ENCODE peak calls at places on chromosomes 6 and 20, in seven cellular contexts. S is heart left ventricle, W is brain microvascular endothelial cell, E is neural progenitor cell, G is colonic mucosa, N is AG04450, M is uterus. X is an unnamed sample.

GRCh38 chr6:137323860-137324259 is 104.7 kb upstream of the IFNGR1 start:
- DNase-seq in S (no peak), M (no peak), E (peak; percentile 53), G (no peak), W (no peak), N (no peak), X (no peak)

GRCh38 chr20:57629976-57630525 is 9.8 kb upstream of the ZBP1 start:
- DNase-seq in G (no peak), S (no peak), N (no peak), W (no peak), E (no peak), M (no peak), X (peak; percentile 5)

GRCh38 chr6:144535630-144536029 is 250.5 kb downstream of the UTRN start:
- DNase-seq in E (no peak), M (no peak), S (no peak), G (no peak), N (no peak), W (no peak), X (no peak)

GRCh38 chr6:39074486-39074885 is 25.9 kb downstream of the GLP1R start:
- DNase-seq in E (no peak), N (no peak), W (no peak), M (no peak), S (no peak), G (no peak), X (no peak)

GRCh38 chr6:11947063-11947462 is 65.0 kb upstream of the HIVEP1 start:
- DNase-seq in N (no peak), S (no peak), G (no peak), M (no peak), W (no peak), E (peak; percentile 21), X (no peak)

GRCh38 chr6:31161216-31162126 is 3.1 kb downstream of the TCF19 start:
- DNase-seq in N (no peak), M (no peak), W (no peak), S (no peak), E (no peak), G (no peak), X (no peak)

GRCh38 chr6:112929661-112930060 is 582.5 kb downstream of the RFPL4B start:
- DNase-seq in M (no peak), S (no peak), N (no peak), G (no peak), W (no peak), E (no peak), X (no peak)

GRCh38 chr6:83708546-83708969 is 343 bp downstream of the SNAP91 start:
- DNase-seq in S (no peak), E (peak; percentile 73), G (no peak), N (no peak), W (no peak), M (no peak), X (peak; percentile 59)

GRCh38 chr6:34817337-34817910 is 25.5 kb downstream of the BLTP3A start:
- DNase-seq in S (no peak), M (no peak), N (no peak), W (no peak), E (no peak), G (no peak), X (no peak)

GRCh38 chr6:110083875-110084585 is 95.4 kb downstream of the WASF1 start:
- DNase-seq in M (no peak), S (no peak), E (peak; percentile 23), W (no peak), G (no peak), N (no peak), X (no peak)

GRCh38 chr20:45861157-45862075 is 4.0 kb downstream of the ZSWIM3 start:
- DNase-seq in S (no peak), G (peak; percentile 35), M (no peak), N (no peak), W (no peak), E (no peak), X (no peak)

GRCh38 chr20:47318027-47318595 is 38.4 kb downstream of the ZMYND8 start:
- DNase-seq in S (no peak), N (no peak), G (peak; percentile 83), W (peak; percentile 68), E (peak; percentile 24), M (peak; percentile 77), X (no peak)

GRCh38 chr6:125986956-125987617 is 747 bp downstream of the TRMT11 start:
- DNase-seq in E (no peak), N (no peak), S (no peak), M (no peak), W (no peak), G (no peak), X (no peak)
- H3K27ac ChIP-seq in E (no peak overlapping the region), N (peak overlapping the region; percentile 55), S (peak overlapping the region; percentile 58), M (peak overlapping the region; percentile 80), W (peak overlapping the region; percentile 36), G (peak overlapping the region; percentile 72), X (peak overlapping the region; percentile 86)

GRCh38 chr20:24164360-24164759 is 175.8 kb upstream of the GGTLC1 start:
- DNase-seq in S (no peak), W (peak; percentile 49), M (no peak), E (peak; percentile 38), G (no peak), N (no peak), X (no peak)
- TF ChIP-seq CTCF in S (no peak), W (peak; percentile 76), M (no peak), E (peak; percentile 70), G (no peak), N (peak; percentile 43), X (no peak)

GRCh38 chr6:98824163-98824906 is 10.0 kb upstream of the POU3F2 start:
- DNase-seq in E (peak; percentile 65), S (no peak), M (no peak), N (no peak), W (no peak), G (no peak), X (peak; percentile 54)
- H3K27me3 ChIP-seq in E (peaks cover 100% of the 10 kb centered on the region), S (peaks cover 57% of the 10 kb centered on the region), M (peaks cover 15% of the 10 kb centered on the region), N (peaks cover 69% of the 10 kb centered on the region), W (peaks cover 65% of the 10 kb centered on the region), G (peaks cover 57% of the 10 kb centered on the region), X (no peaks in the 10 kb centered on the region)

GRCh38 chr6:136226674-136227377 is 23.3 kb downstream of the MTFR2 start:
- DNase-seq in S (no peak), E (no peak), G (no peak), M (no peak), N (no peak), W (no peak), X (no peak)
- H3K27ac ChIP-seq in S (no peak overlapping the region), E (no peak overlapping the region), G (peak overlapping the region; percentile 21), M (no peak overlapping the region), N (no peak overlapping the region), W (no peak overlapping the region), X (peak overlapping the region; percentile 18)

GRCh38 chr6:119758385-119758784 is 408.8 kb upstream of the MAN1A1 start:
- DNase-seq in S (no peak), G (no peak), E (no peak), M (no peak), N (no peak), W (no peak), X (no peak)
- TF ChIP-seq CTCF in S (no peak), G (no peak), E (no peak), M (no peak), N (no peak), W (no peak), X (no peak)

DNA sequence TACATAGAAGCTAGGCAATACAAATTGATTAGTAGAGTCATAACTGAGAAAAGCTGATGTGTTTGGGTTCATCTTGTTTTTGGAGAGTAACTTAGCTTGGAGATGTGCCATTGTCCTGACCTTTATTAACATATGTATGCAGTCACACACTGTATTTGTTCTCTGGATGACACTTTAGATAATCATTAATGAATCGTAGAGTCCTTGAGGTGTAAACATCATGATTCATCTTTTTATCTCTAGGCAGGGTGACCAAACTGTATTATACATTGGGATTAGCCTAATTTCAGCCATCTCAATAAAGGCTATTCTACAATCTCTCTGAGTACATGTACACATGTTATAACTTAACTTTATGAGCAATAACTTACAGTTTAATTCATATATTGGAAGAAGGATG is 3.6 kb upstream of the MTCL3 start:
- DNase-seq in S (no peak), M (no peak), N (no peak), G (no peak), W (no peak), E (no peak), X (no peak)
- H3K27me3 ChIP-seq in S (peaks cover 17% of the 10 kb centered on the region), M (no peaks in the 10 kb centered on the region), N (no peaks in the 10 kb centered on the region), G (peaks cover 13% of the 10 kb centered on the region), W (no peaks in the 10 kb centered on the region), E (no peaks in the 10 kb centered on the region), X (no peaks in the 10 kb centered on the region)

GRCh38 chr6:139133733-139134360 is 1.0 kb upstream of the HECA start:
- DNase-seq in W (no peak), E (no peak), M (no peak), N (no peak), S (no peak), G (no peak), X (no peak)
- H3K27ac ChIP-seq in W (no peak overlapping the region), E (no peak overlapping the region), M (peak overlapping the region; percentile 97), N (no peak overlapping the region), S (peak overlapping the region; percentile 93), G (peak overlapping the region; percentile 19), X (peak overlapping the region; percentile 33)

DNA sequence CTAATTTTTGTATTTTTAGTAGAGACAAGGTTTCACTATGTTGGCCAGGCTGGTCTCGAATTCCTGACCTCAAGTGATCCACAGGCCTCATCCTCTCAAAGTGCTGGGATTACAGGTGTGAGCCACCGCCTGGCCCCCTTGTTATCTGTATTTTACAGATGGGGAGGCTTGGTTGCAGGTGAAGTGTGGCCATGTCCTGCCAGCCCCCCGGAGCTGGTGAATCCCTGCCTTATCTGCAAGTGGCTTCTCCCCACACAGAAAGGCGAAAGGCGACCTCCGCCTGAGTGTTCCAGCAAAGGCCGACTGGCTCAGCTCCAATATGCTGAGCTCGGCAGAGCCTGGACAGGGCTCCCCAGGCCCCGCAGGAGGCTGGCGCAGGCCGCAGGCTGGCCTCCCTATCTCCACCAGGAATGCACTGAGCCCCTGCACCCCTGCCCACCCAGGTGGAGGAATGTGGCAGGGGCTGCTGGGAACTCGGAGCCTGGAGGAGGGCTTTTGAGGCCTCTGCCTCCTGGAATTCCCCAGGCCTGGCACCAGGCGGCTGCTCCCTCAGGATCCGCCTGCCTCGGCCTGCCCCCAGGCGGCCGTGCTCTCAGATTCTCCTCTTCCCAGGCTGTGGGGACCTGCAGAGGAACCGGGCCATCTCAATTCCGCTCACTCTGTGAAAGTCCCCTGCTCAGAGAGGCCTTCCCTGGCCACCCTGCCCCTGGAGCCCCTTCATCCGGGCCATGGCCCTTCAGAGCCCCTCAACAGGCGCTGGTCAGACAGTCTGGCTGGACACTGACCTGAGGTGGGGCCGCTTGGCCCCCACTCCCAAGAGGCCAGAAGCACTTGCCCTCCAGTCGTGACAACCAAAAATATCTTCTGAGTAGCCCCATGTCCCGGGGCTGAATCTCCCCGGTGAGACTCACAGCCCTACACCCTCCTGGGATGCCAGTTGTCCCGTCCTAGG is 9.3 kb upstream of the LAMA5 start:
- DNase-seq in N (no peak), M (peak; percentile 52), E (peak; percentile 96), S (peak; percentile 67), G (no peak), W (no peak), X (no peak)
- TF ChIP-seq CTCF in N (peak; percentile 47), M (peak; percentile 71), E (peak; percentile 60), S (peak; percentile 43), G (no peak), W (peak; percentile 71), X (no peak)